ENCODE peak calls at places on chromosome 3, in nine cellular contexts. J is stimulated activated CD4-positive, alpha-beta T cell treated with anti-CD3 and anti-CD28 coated beads, Interleukin-12 subunit alpha, Interleukin-12 subunit beta, amount 100 ng/mL, for 48 hours; P is mammary epithelial cell; S is NCI-H345; B is fibroblast of mammary gland; O is cardiac fibroblast; G is HuH-7; E is M059J; L is T follicular helper cell. W is an unnamed sample.
A peak's percentile ranks its signal among the peaks of the same experiment; 100 is the strongest.

GRCh38 chr3:122100591-122101491 is 45.7 kb downstream of the CD86 start:
- DNase-seq in J (peak; percentile 28), P (no peak), S (no peak), B (peak; percentile 33), O (peak; percentile 7), G (no peak), E (no peak), L (no peak), W (peak; percentile 21)

GRCh38 chr3:182165234-182165633 is 453.5 kb downstream of the SOX2 start:
- DNase-seq in J (no peak), P (peak; percentile 76), S (no peak), B (peak; percentile 1), O (no peak), G (no peak), E (no peak), L (no peak), W (peak; percentile 10)

GRCh38 chr3:56125358-56126005 is 342.8 kb downstream of the ERC2 start:
- DNase-seq in J (no peak), P (peak; percentile 21), S (no peak), B (peak; percentile 77), O (peak; percentile 44), G (no peak), E (peak; percentile 85), L (no peak), W (peak; percentile 80)

GRCh38 chr3:173826901-173827609 is 429.5 kb downstream of the NLGN1 start:
- DNase-seq in J (no peak), P (peak; percentile 1), S (no peak), B (peak; percentile 46), O (peak; percentile 2), G (no peak), E (peak; percentile 51), L (no peak), W (peak; percentile 52)

GRCh38 chr3:194688207-194688711 is 2.6 kb downstream of the FAM43A start:
- DNase-seq in J (no peak), P (no peak), S (no peak), B (no peak), O (peak; percentile 54), G (no peak), E (peak; percentile 41), L (no peak), W (no peak)

GRCh38 chr3:190585771-190586630 is 72.1 kb downstream of the IL1RAP start:
- DNase-seq in J (peak; percentile 34), P (peak; percentile 96), S (no peak), B (peak; percentile 98), O (peak; percentile 89), G (peak; percentile 62), E (peak; percentile 99), L (no peak), W (peak; percentile 96)

GRCh38 chr3:55968331-55968730 is 481.2 kb upstream of the WNT5A start:
- DNase-seq in J (no peak), P (peak; percentile 7), S (no peak), B (no peak), O (no peak), G (no peak), E (peak; percentile 65), L (no peak), W (peak; percentile 9)

GRCh38 chr3:150020527-150020926 is 49.8 kb upstream of the PFN2 start:
- DNase-seq in J (no peak), P (peak; percentile 48), S (no peak), B (peak; percentile 38), O (no peak), G (no peak), E (peak; percentile 53), L (no peak), W (peak; percentile 77)

GRCh38 chr3:50450135-50450911 is 53.1 kb downstream of the CACNA2D2 start:
- DNase-seq in J (peak; percentile 48), P (no peak), S (no peak), B (peak; percentile 69), O (peak; percentile 37), G (no peak), E (peak; percentile 20), L (peak; percentile 5), W (peak; percentile 50)

GRCh38 chr3:36542186-36542585 is 161.9 kb downstream of the STAC start:
- DNase-seq in J (no peak), P (no peak), S (no peak), B (peak; percentile 62), O (no peak), G (no peak), E (peak; percentile 47), L (no peak), W (no peak)

GRCh38 chr3:62134061-62134496 is 239.3 kb downstream of the FEZF2 start:
- DNase-seq in J (no peak), P (no peak), S (peak; percentile 34), B (no peak), O (peak; percentile 67), G (no peak), E (peak; percentile 49), L (no peak), W (peak; percentile 27)

GRCh38 chr3:152039887-152040286 is 166.4 kb downstream of the SUCNR1 start:
- DNase-seq in J (no peak), P (no peak), S (no peak), B (no peak), O (no peak), G (no peak), E (no peak), L (no peak), W (no peak)

GRCh38 chr3:122936335-122936734 is 91.2 kb downstream of the SEMA5B start:
- DNase-seq in J (no peak), P (no peak), S (no peak), B (no peak), O (no peak), G (no peak), E (no peak), L (no peak), W (no peak)

GRCh38 chr3:72134989-72135451 is 350.1 kb upstream of the PROK2 start:
- DNase-seq in J (no peak), P (no peak), S (no peak), B (no peak), O (no peak), G (no peak), E (no peak), L (no peak), W (no peak)

GRCh38 chr3:112010631-112011030 is 11.9 kb downstream of the TAGLN3 start:
- DNase-seq in J (no peak), P (no peak), S (no peak), B (no peak), O (peak; percentile 35), G (no peak), E (no peak), L (no peak), W (no peak)

GRCh38 chr3:105039004-105039403 is 327.7 kb upstream of the ALCAM start:
- DNase-seq in J (no peak), P (no peak), S (no peak), B (no peak), O (no peak), G (no peak), E (no peak), L (no peak), W (no peak)

GRCh38 chr3:61830111-61830400 is 268.7 kb downstream of the PTPRG start:
- DNase-seq in J (no peak), P (no peak), S (no peak), B (peak; percentile 62), O (peak; percentile 69), G (no peak), E (no peak), L (no peak), W (no peak)

GRCh38 chr3:127792664-127793292 is 29.5 kb downstream of the MGLL start:
- DNase-seq in J (no peak), P (peak; percentile 38), S (no peak), B (peak; percentile 99), O (peak; percentile 93), G (no peak), E (peak; percentile 95), L (no peak), W (peak; percentile 92)

GRCh38 chr3:46923559-46924350 is 46.2 kb downstream of the PTH1R start:
- DNase-seq in J (no peak), P (no peak), S (no peak), B (peak; percentile 30), O (peak; percentile 47), G (peak; percentile 65), E (no peak), L (no peak), W (no peak)

GRCh38 chr3:2727566-2728318 is 382.4 kb downstream of the IL5RA start:
- DNase-seq in J (no peak), P (no peak), S (peak; percentile 41), B (no peak), O (no peak), G (no peak), E (no peak), L (no peak), W (no peak)

GRCh38 chr3:143617050-143617449 is 231.2 kb downstream of the SLC9A9 start:
- DNase-seq in J (no peak), P (no peak), S (no peak), B (no peak), O (no peak), G (no peak), E (no peak), L (no peak), W (no peak)

W was measured in iris pigment epithelial cell.